ENCODE peak calls at places on chromosomes 2 and 18, in five cellular contexts. Y is astrocyte of the spinal cord, A is GM23338, E is fibroblast of pulmonary artery, F is pancreas. L is an unnamed sample.
A peak's percentile ranks its signal among the peaks of the same experiment; 100 is the strongest.

GRCh38 chr2:83582589-83582988 is 876.5 kb downstream of the SUCLG1 start:
- DNase-seq in Y (no peak), A (no peak), E (no peak), F (no peak), L (no peak)

GRCh38 chr2:237306083-237306786 is 107.7 kb downstream of the COL6A3 start:
- DNase-seq in Y (peak; percentile 94), A (no peak), E (no peak), F (no peak), L (no peak)

GRCh38 chr18:75408554-75409506 is 18.7 kb downstream of the SMIM21 start:
- DNase-seq in Y (peak; percentile 98), A (no peak), E (peak; percentile 84), F (no peak), L (no peak)

GRCh38 chr18:13447621-13448020 is 229.1 kb downstream of the LDLRAD4 start:
- DNase-seq in Y (peak; percentile 87), A (peak; percentile 48), E (peak; percentile 51), F (no peak), L (no peak)

GRCh38 chr2:168992591-168993349 is 38.4 kb downstream of the ABCB11 start:
- DNase-seq in Y (no peak), A (no peak), E (peak; percentile 89), F (no peak), L (no peak)

GRCh38 chr18:57446322-57446721 is 11.1 kb downstream of the ONECUT2 start:
- DNase-seq in Y (no peak), A (peak; percentile 70), E (peak; percentile 24), F (no peak), L (no peak)

GRCh38 chr18:76573325-76574025 is 78.4 kb upstream of the ZNF516 start:
- DNase-seq in Y (peak; percentile 42), A (no peak), E (peak; percentile 67), F (no peak), L (no peak)

GRCh38 chr2:12465631-12466135 is 251.1 kb upstream of the TRIB2 start:
- DNase-seq in Y (no peak), A (no peak), E (peak; percentile 93), F (no peak), L (no peak)

GRCh38 chr2:214808961-214809750 is at the start of gene BARD1:
- DNase-seq in Y (peak; percentile 62), A (peak; percentile 69), E (peak; percentile 46), F (peak; percentile 6), L (no peak)

GRCh38 chr2:42095923-42096408 is 48.1 kb downstream of the PKDCC start:
- DNase-seq in Y (peak; percentile 83), A (peak; percentile 77), E (peak; percentile 89), F (peak; percentile 54), L (no peak)

GRCh38 chr2:129178356-129178755 is 801.1 kb upstream of the RAB6C start:
- DNase-seq in Y (no peak), A (no peak), E (peak; percentile 51), F (no peak), L (no peak)

GRCh38 chr2:210302326-210302725 is 12.6 kb downstream of the MYL1 start:
- DNase-seq in Y (peak; percentile 79), A (no peak), E (no peak), F (no peak), L (no peak)

GRCh38 chr2:67221266-67221665 is 175.9 kb upstream of the ETAA1 start:
- DNase-seq in Y (no peak), A (no peak), E (peak; percentile 7), F (no peak), L (no peak)

GRCh38 chr18:13254971-13255927 is 36.7 kb downstream of the LDLRAD4 start:
- DNase-seq in Y (no peak), A (no peak), E (no peak), F (no peak), L (no peak)

GRCh38 chr2:197197808-197198409 is 112.7 kb downstream of the ANKRD44 start:
- DNase-seq in Y (no peak), A (no peak), E (no peak), F (no peak), L (no peak)

GRCh38 chr2:102224824-102225739 is 38.3 kb downstream of the IL1RL2 start:
- DNase-seq in Y (no peak), A (no peak), E (no peak), F (no peak), L (no peak)

GRCh38 chr2:197310271-197310939 is at the start of gene ANKRD44:
- DNase-seq in Y (peak; percentile 86), A (peak; percentile 83), E (peak; percentile 82), F (peak; percentile 91), L (peak; percentile 56)

GRCh38 chr2:54787270-54787669 is 63.8 kb downstream of the EML6 start:
- DNase-seq in Y (no peak), A (no peak), E (no peak), F (peak; percentile 25), L (no peak)

GRCh38 chr2:100739735-100740432 is 80.1 kb upstream of the NPAS2 start:
- DNase-seq in Y (no peak), A (no peak), E (no peak), F (no peak), L (no peak)

GRCh38 chr2:143574069-143574468 is 444.9 kb downstream of the ARHGAP15 start:
- DNase-seq in Y (no peak), A (peak; percentile 28), E (no peak), F (no peak), L (no peak)

GRCh38 chr2:31011565-31011964 is 126.7 kb downstream of the GALNT14 start:
- DNase-seq in Y (no peak), A (no peak), E (no peak), F (no peak), L (no peak)

GRCh38 chr2:151770995-151771394 is 36.7 kb upstream of the NEB start:
- DNase-seq in Y (no peak), A (no peak), E (no peak), F (no peak), L (no peak)

GRCh38 chr18:59662008-59662701 is 35.1 kb downstream of the CCBE1 start:
- DNase-seq in Y (peak; percentile 32), A (no peak), E (no peak), F (no peak), L (no peak)

GRCh38 chr18:53639696-53640095 is 584.8 kb downstream of the MBD2 start:
- DNase-seq in Y (no peak), A (no peak), E (no peak), F (no peak), L (no peak)

GRCh38 chr18:35688757-35689156 is 107.2 kb downstream of the GALNT1 start:
- DNase-seq in Y (no peak), A (no peak), E (no peak), F (no peak), L (no peak)

GRCh38 chr2:219658447-219658846 is 31.0 kb downstream of the SLC4A3 start:
- DNase-seq in Y (peak; percentile 57), A (no peak), E (peak; percentile 40), F (no peak), L (no peak)

GRCh38 chr18:5546660-5547059 is 2.9 kb upstream of the EPB41L3 start:
- DNase-seq in Y (peak; percentile 72), A (peak; percentile 80), E (peak; percentile 76), F (no peak), L (no peak)

GRCh38 chr2:30252723-30253688 is 21.7 kb downstream of the LBH start:
- DNase-seq in Y (peak; percentile 68), A (no peak), E (peak; percentile 91), F (peak; percentile 77), L (no peak)

GRCh38 chr2:129903586-129904425 is 75.7 kb upstream of the RAB6C start:
- DNase-seq in Y (no peak), A (peak; percentile 51), E (no peak), F (no peak), L (no peak)

GRCh38 chr2:44102790-44103642 is 65.7 kb upstream of the PPM1B start:
- DNase-seq in Y (no peak), A (no peak), E (peak; percentile 68), F (no peak), L (no peak)
- H3K4me3 ChIP-seq in Y (no peak overlapping the region), A (no peak overlapping the region), E (no peak overlapping the region), F (no peak overlapping the region), L (no peak overlapping the region)

GRCh38 chr2:18557121-18557520 is 3.3 kb downstream of the RDH14 start:
- DNase-seq in Y (no peak), A (no peak), E (no peak), F (no peak), L (no peak)

GRCh38 chr2:18559531-18559930 is 922 bp downstream of the RDH14 start:
- DNase-seq in Y (no peak), A (no peak), E (no peak), F (no peak), L (no peak)

GRCh38 chr2:18559941-18560796 is at the start of gene RDH14:
- DNase-seq in Y (peak; percentile 94), A (peak; percentile 97), E (peak; percentile 93), F (peak; percentile 93), L (peak; percentile 95)

GRCh38 chr2:18560797-18561085 is 288 bp upstream of the RDH14 start:
- DNase-seq in Y (no peak), A (no peak), E (no peak), F (no peak), L (no peak)

GRCh38 chr2:18558458-18558857 is 2.0 kb downstream of the RDH14 start:
- DNase-seq in Y (no peak), A (no peak), E (no peak), F (no peak), L (no peak)
- H3K4me3 ChIP-seq in Y (no peak overlapping the region), A (peak overlapping the region; percentile 76), E (no peak overlapping the region), F (no peak overlapping the region), L (no peak overlapping the region)

GRCh38 chr2:96148410-96149217 is 3.4 kb upstream of the DUSP2 start:
- DNase-seq in Y (peak; percentile 88), A (peak; percentile 93), E (peak; percentile 94), F (peak; percentile 74), L (no peak)
- H3K4me3 ChIP-seq in Y (no peak overlapping the region), A (peak overlapping the region; percentile 42), E (no peak overlapping the region), F (no peak overlapping the region), L (no peak overlapping the region)

GRCh38 chr2:111623380-111623779 is 260.6 kb downstream of the ANAPC1 start:
- DNase-seq in Y (no peak), A (no peak), E (no peak), F (no peak), L (no peak)

GRCh38 chr2:111626037-111626861 is 257.7 kb downstream of the ANAPC1 start:
- DNase-seq in Y (no peak), A (no peak), E (no peak), F (no peak), L (no peak)

GRCh38 chr2:111626862-111627163 is 257.2 kb downstream of the ANAPC1 start:
- DNase-seq in Y (no peak), A (no peak), E (no peak), F (no peak), L (no peak)

GRCh38 chr2:111622859-111623258 is 261.1 kb downstream of the ANAPC1 start:
- DNase-seq in Y (peak; percentile 12), A (no peak), E (no peak), F (no peak), L (no peak)

DNA sequence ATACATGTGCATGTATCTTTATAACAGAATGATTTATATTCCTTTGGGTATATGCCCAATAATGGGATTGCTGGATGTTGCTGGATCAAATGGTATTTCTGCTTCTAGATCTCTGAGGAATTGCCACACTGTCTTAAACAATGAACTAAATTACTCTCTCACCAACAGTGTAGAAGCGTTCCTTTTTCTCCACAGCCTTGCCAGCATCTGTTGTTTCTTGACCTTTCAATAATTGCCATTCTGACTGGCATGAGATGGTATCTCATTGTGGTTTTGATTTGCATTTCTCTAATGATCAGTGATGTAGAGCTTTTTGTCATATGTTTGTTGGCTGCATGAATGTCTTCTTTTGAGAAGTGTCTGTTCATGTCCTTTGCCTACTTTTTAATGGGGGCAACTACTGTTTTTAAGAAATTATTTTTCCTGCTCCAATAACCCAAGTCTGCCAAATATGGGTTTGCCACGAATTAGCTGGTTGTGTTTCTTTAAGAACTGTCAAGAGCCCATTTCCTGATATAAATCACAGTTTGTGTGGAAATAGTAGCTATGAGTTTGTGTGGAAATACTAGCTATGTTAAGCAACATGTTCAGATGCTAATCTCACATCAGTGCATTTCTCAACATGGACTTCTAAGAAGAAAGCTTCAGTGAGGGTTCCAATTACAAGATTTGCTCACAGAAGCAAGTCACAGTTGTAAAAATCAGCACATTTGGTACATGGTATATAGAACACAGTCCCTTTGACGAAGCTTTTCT is 259.4 kb downstream of the ANAPC1 start:
- DNase-seq in Y (peak; percentile 25), A (no peak), E (peak; percentile 95), F (no peak), L (no peak)
- H3K4me3 ChIP-seq in Y (no peak overlapping the region), A (no peak overlapping the region), E (no peak overlapping the region), F (no peak overlapping the region), L (no peak overlapping the region)

L was measured in NT2/D1.